ENCODE peak calls at places on chromosome 6, in four cellular contexts. One of them, this sample, is unnamed.

GRCh38 chr6:142551145-142551811 is 249.5 kb downstream of the ADGRG6 start:
- DNase-seq in A549: peak
- DNase-seq in endothelial cell of umbilical vein: no peak
- DNase-seq in GM12878: no peak
- DNase-seq in this sample: peak

GRCh38 chr6:17032595-17033591 is 69.0 kb upstream of the STMND1 start:
- DNase-seq in A549: peak
- DNase-seq in endothelial cell of umbilical vein: peak
- DNase-seq in GM12878: no peak
- DNase-seq in this sample: no peak

GRCh38 chr6:149459761-149460160 is 25.1 kb downstream of the ZC3H12D start:
- DNase-seq in A549: no peak
- DNase-seq in endothelial cell of umbilical vein: no peak
- DNase-seq in GM12878: no peak
- DNase-seq in this sample: no peak

GRCh38 chr6:5425267-5425666 is 164.0 kb downstream of the FARS2 start:
- DNase-seq in A549: no peak
- DNase-seq in endothelial cell of umbilical vein: no peak
- DNase-seq in GM12878: no peak
- DNase-seq in this sample: no peak

GRCh38 chr6:148430897-148431296 is 88.3 kb downstream of the SASH1 start:
- DNase-seq in A549: no peak
- DNase-seq in endothelial cell of umbilical vein: no peak
- DNase-seq in GM12878: no peak
- DNase-seq in this sample: no peak

GRCh38 chr6:167779993-167780655 is 46.6 kb upstream of the AFDN start:
- DNase-seq in A549: no peak
- DNase-seq in endothelial cell of umbilical vein: no peak
- DNase-seq in GM12878: no peak
- DNase-seq in this sample: no peak

GRCh38 chr6:57021086-57021720 is 25.3 kb upstream of the KIAA1586 start:
- DNase-seq in A549: peak
- DNase-seq in endothelial cell of umbilical vein: peak
- DNase-seq in GM12878: no peak
- DNase-seq in this sample: peak

GRCh38 chr6:1477432-1478090 is 88.2 kb downstream of the FOXF2 start:
- DNase-seq in A549: peak
- DNase-seq in endothelial cell of umbilical vein: peak
- DNase-seq in GM12878: no peak
- DNase-seq in this sample: no peak

GRCh38 chr6:143867236-143867635 is 3.0 kb downstream of the ZC2HC1B start:
- DNase-seq in A549: no peak
- DNase-seq in endothelial cell of umbilical vein: no peak
- DNase-seq in GM12878: no peak
- DNase-seq in this sample: no peak

GRCh38 chr6:135280375-135281136 is 99.4 kb downstream of the MYB start:
- DNase-seq in A549: no peak
- DNase-seq in endothelial cell of umbilical vein: peak
- DNase-seq in GM12878: no peak
- DNase-seq in this sample: peak

GRCh38 chr6:169213814-169214520 is 39.7 kb downstream of the THBS2 start:
- DNase-seq in A549: no peak
- DNase-seq in endothelial cell of umbilical vein: no peak
- DNase-seq in GM12878: no peak
- DNase-seq in this sample: peak

GRCh38 chr6:40623931-40624330 is 36.8 kb upstream of the LRFN2 start:
- DNase-seq in A549: no peak
- DNase-seq in endothelial cell of umbilical vein: no peak
- DNase-seq in GM12878: no peak
- DNase-seq in this sample: no peak

GRCh38 chr6:5772634-5773230 is 234.0 kb downstream of the NRN1 start:
- DNase-seq in A549: peak
- DNase-seq in endothelial cell of umbilical vein: no peak
- DNase-seq in GM12878: no peak
- DNase-seq in this sample: no peak

GRCh38 chr6:149965191-149966020 is 1.7 kb downstream of the ULBP1 start:
- DNase-seq in A549: no peak
- DNase-seq in endothelial cell of umbilical vein: no peak
- DNase-seq in GM12878: no peak
- DNase-seq in this sample: no peak

GRCh38 chr6:166439366-166440091 is 56.8 kb upstream of the MPC1 start:
- DNase-seq in A549: no peak
- DNase-seq in endothelial cell of umbilical vein: peak
- DNase-seq in GM12878: no peak
- DNase-seq in this sample: no peak

GRCh38 chr6:130851026-130851425 is 23.8 kb downstream of the SMLR1 start:
- DNase-seq in A549: no peak
- DNase-seq in endothelial cell of umbilical vein: peak
- DNase-seq in GM12878: no peak
- DNase-seq in this sample: no peak

GRCh38 chr6:130849501-130850039 is 22.4 kb downstream of the SMLR1 start:
- DNase-seq in A549: no peak
- DNase-seq in endothelial cell of umbilical vein: no peak
- DNase-seq in GM12878: no peak
- DNase-seq in this sample: no peak

GRCh38 chr6:130846507-130846906 is 19.3 kb downstream of the SMLR1 start:
- DNase-seq in A549: no peak
- DNase-seq in endothelial cell of umbilical vein: no peak
- DNase-seq in GM12878: no peak
- DNase-seq in this sample: no peak

GRCh38 chr6:130847546-130847945 is 20.3 kb downstream of the SMLR1 start:
- DNase-seq in A549: no peak
- DNase-seq in endothelial cell of umbilical vein: no peak
- DNase-seq in GM12878: no peak
- DNase-seq in this sample: no peak

GRCh38 chr6:130848945-130849344 is 21.7 kb downstream of the SMLR1 start:
- DNase-seq in A549: no peak
- DNase-seq in endothelial cell of umbilical vein: no peak
- DNase-seq in GM12878: no peak
- DNase-seq in this sample: peak
- TF ChIP-seq MAX in A549: no peak
- TF ChIP-seq MAX in endothelial cell of umbilical vein: no peak
- TF ChIP-seq MAX in GM12878: no peak
- TF ChIP-seq MAX in this sample: no peak

GRCh38 chr6:111550195-111550594 is 55.5 kb downstream of the TRAF3IP2 start:
- DNase-seq in A549: no peak
- DNase-seq in endothelial cell of umbilical vein: no peak
- DNase-seq in GM12878: no peak
- DNase-seq in this sample: no peak

GRCh38 chr6:111550953-111551352 is 54.7 kb downstream of the TRAF3IP2 start:
- DNase-seq in A549: no peak
- DNase-seq in endothelial cell of umbilical vein: no peak
- DNase-seq in GM12878: no peak
- DNase-seq in this sample: no peak

GRCh38 chr6:111552241-111552744 is 53.4 kb downstream of the TRAF3IP2 start:
- DNase-seq in A549: no peak
- DNase-seq in endothelial cell of umbilical vein: peak
- DNase-seq in GM12878: no peak
- DNase-seq in this sample: no peak

GRCh38 chr6:111552999-111553398 is 52.7 kb downstream of the TRAF3IP2 start:
- DNase-seq in A549: no peak
- DNase-seq in endothelial cell of umbilical vein: no peak
- DNase-seq in GM12878: no peak
- DNase-seq in this sample: no peak

DNA sequence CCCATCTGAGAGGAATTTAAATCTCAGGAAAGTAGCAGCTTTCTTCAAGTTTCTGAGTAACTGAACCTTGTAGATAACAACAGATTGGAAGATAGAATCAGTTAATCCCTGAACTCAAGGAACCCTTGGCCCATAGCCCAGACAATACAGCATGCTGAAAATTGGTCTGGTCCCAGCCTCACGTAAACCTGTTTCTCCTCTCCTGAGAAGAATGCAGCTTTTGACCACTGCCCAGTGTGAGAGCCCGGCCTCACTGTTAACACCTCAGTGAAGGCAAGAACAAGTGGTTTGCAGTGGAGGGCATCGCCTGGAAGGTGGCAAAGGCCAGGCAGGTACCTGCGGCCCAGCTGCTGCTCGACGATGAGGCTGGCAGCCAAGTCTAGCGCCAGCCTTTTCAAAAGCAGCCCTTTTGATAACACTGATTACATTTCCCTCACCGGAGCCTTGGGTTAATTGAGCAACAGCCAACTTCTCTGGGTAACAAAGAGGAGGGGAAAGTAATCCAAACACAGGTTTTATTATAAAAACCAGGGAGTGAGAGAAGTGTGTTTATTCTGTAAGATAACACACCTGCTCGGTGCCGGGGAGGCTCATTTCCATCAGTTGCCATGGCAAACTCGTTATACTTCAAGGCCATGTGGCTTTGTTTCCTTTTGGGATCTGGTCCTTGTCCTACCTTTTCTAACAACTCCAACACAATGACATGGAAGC is 54.0 kb downstream of the TRAF3IP2 start:
- DNase-seq in A549: no peak
- DNase-seq in endothelial cell of umbilical vein: peak
- DNase-seq in GM12878: no peak
- DNase-seq in this sample: no peak
- TF ChIP-seq POLR2A in A549: no peak
- TF ChIP-seq POLR2A in endothelial cell of umbilical vein: no peak
- TF ChIP-seq POLR2A in GM12878: no peak
- TF ChIP-seq POLR2A in this sample: no peak

DNA sequence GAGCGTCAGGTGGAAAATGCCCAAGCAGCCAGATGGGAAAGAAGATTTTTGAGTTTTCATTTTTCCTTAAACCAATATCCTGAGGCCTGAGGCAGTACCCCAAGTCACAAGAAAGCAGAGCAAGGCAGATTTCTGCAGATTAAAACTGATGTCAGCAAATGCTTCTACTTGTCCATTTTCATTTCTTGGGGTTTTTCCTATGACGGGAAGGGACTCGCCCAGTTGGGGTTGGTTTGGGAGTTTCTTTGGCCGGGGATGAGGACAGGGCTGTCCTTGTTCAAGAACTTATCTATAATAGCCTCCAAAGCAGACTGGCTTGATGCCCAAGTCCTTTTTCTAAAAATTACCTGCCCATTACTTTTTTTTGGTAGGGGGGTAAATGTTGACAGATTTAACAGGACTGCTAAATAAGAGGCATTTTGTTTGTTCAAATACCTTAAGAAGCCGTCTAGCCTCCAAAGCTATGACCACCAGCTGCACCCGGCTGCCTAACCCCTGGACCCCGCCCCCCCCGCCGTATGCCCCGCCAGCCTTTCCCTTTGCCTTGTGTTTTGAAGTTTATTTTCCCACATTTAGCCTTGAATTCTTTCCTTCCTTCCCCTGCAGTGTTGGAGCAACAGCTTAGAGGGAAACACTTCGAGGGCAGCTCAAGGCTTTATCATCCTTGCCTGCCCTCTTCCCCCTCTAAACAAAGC is 2.5 kb downstream of the KCNK5 start:
- DNase-seq in A549: no peak
- DNase-seq in endothelial cell of umbilical vein: no peak
- DNase-seq in GM12878: no peak
- DNase-seq in this sample: no peak
- H3K4me3 ChIP-seq in A549: no peak
- H3K4me3 ChIP-seq in endothelial cell of umbilical vein: no peak
- H3K4me3 ChIP-seq in GM12878: peak
- H3K4me3 ChIP-seq in this sample: peak

DNA sequence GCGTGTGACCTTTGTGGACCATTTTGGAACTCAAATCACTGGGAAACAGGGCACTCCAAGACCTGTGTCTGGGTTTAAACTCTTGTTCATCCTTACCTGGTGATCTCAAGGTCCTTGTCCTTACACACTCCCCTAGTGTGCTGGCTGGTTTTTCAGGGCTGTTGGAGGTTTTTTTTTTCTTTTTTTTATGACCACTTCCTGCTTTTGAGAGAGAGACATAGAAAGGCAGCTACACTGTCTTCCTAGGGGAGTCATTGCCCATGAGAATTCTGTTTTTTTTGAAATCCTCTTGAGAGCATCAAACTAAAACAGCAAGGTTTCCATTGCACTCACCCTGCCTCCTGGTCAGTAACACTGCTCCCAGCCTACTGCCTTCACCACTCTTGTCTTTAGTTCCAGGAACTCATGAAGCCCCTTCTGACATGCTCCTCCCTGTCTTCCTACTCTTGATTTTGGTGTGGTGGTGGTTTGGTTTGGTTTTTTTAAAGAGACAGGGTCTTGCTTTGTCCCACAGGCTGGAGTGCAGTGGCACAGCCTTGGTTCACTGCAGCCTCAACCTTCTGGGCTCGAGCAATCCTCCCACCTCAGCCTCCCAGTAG is 28.6 kb downstream of the PRPH2 start:
- DNase-seq in A549: no peak
- DNase-seq in endothelial cell of umbilical vein: no peak
- DNase-seq in GM12878: no peak
- DNase-seq in this sample: peak
- TF ChIP-seq MAX in A549: no peak
- TF ChIP-seq MAX in endothelial cell of umbilical vein: no peak
- TF ChIP-seq MAX in GM12878: no peak
- TF ChIP-seq MAX in this sample: no peak

GRCh38 chr6:106974999-106975698 is 620 bp upstream of the CD24 start:
- DNase-seq in A549: peak
- DNase-seq in endothelial cell of umbilical vein: no peak
- DNase-seq in GM12878: no peak
- DNase-seq in this sample: peak
- TF ChIP-seq POLR2A in A549: peak
- TF ChIP-seq POLR2A in endothelial cell of umbilical vein: no peak
- TF ChIP-seq POLR2A in GM12878: no peak
- TF ChIP-seq POLR2A in this sample: no peak